ENCODE peak calls at places on chromosomes 6 and 20, in seven cellular contexts. B is type B pancreatic cell; F is Caco-2; U is H1; V is Peyer's patch; H is stimulated activated CD4-positive, alpha-beta T cell treated with anti-CD3 and anti-CD28 coated beads, Interleukin-4, amount 100 ng/mL, for 4 hours; D is NCI-H1092. W is an unnamed sample.

GRCh38 chr6:129105035-129105434 is 222.1 kb downstream of the LAMA2 start:
- DNase-seq in U (no peak), V (no peak), D (no peak), H (no peak), B (no peak), F (no peak), W (no peak)

GRCh38 chr6:32074996-32075532 is 34.1 kb downstream of the TNXB start:
- DNase-seq in H (no peak), U (no peak), B (no peak), D (no peak), V (no peak), F (no peak), W (no peak)

GRCh38 chr20:51347871-51348270 is 194.6 kb downstream of the NFATC2 start:
- DNase-seq in H (no peak), F (no peak), U (no peak), D (no peak), V (no peak), B (no peak), W (no peak)

GRCh38 chr6:111810321-111811235 is 62.7 kb downstream of the FYN start:
- DNase-seq in D (no peak), U (no peak), V (no peak), F (no peak), B (no peak), H (peak), W (no peak)

GRCh38 chr6:140436023-140436811 is 1061.8 kb upstream of the CITED2 start:
- DNase-seq in B (no peak), D (no peak), U (no peak), H (no peak), F (no peak), V (no peak), W (no peak)

GRCh38 chr20:45924391-45925261 is 9.9 kb upstream of the PCIF1 start:
- DNase-seq in H (no peak), F (no peak), V (no peak), U (no peak), B (no peak), D (no peak), W (peak)

GRCh38 chr6:154757352-154758095 is 24.3 kb downstream of the SCAF8 start:
- DNase-seq in H (no peak), B (no peak), U (no peak), V (no peak), F (no peak), D (no peak), W (no peak)

GRCh38 chr20:38790210-38791053 is 15.1 kb upstream of the PPP1R16B start:
- DNase-seq in V (no peak), B (no peak), H (peak), D (no peak), F (peak), U (no peak), W (peak)

GRCh38 chr6:89048985-89049384 is 31.6 kb upstream of the PNRC1 start:
- DNase-seq in U (no peak), V (no peak), D (no peak), F (no peak), B (no peak), H (no peak), W (peak)

GRCh38 chr6:33696538-33697518 is 14.7 kb downstream of the UQCC2 start:
- DNase-seq in H (no peak), B (no peak), D (peak), F (no peak), U (no peak), V (peak), W (peak)

GRCh38 chr6:125584468-125584939 is 164.9 kb upstream of the HEY2 start:
- DNase-seq in B (no peak), V (no peak), D (no peak), F (peak), H (no peak), U (peak), W (peak)

GRCh38 chr6:3280866-3281465 is 22.2 kb downstream of the PSMG4 start:
- DNase-seq in F (no peak), H (no peak), B (no peak), U (no peak), D (no peak), V (no peak), W (no peak)

GRCh38 chr6:14425805-14426204 is 308.2 kb downstream of the CD83 start:
- DNase-seq in D (no peak), U (no peak), F (no peak), V (no peak), B (no peak), H (no peak), W (no peak)

GRCh38 chr6:79612918-79613317 is 18.2 kb upstream of the SH3BGRL2 start:
- DNase-seq in D (no peak), H (no peak), U (no peak), B (no peak), V (no peak), F (no peak), W (no peak)

GRCh38 chr6:47481806-47482205 is 4.2 kb downstream of the CD2AP start:
- DNase-seq in V (no peak), H (no peak), D (no peak), U (no peak), B (no peak), F (no peak), W (no peak)

GRCh38 chr6:132569170-132569569 is 952 bp upstream of the TAAR6 start:
- DNase-seq in H (no peak), U (no peak), V (no peak), F (no peak), B (no peak), D (no peak), W (no peak)

GRCh38 chr6:23334360-23334759 is 765.0 kb downstream of the HDGFL1 start:
- DNase-seq in H (no peak), B (no peak), V (no peak), D (no peak), F (no peak), U (no peak), W (no peak)

GRCh38 chr6:140854363-140854762 is 1278.4 kb upstream of the GJE1 start:
- DNase-seq in H (no peak), B (no peak), U (no peak), V (no peak), D (no peak), F (no peak), W (no peak)

GRCh38 chr20:40960521-40960956 is 68.1 kb upstream of the TOP1 start:
- DNase-seq in D (no peak), V (peak), F (no peak), B (peak), H (no peak), U (no peak), W (no peak)

GRCh38 chr6:106475280-106475679 is 114.8 kb downstream of the CRYBG1 start:
- DNase-seq in B (no peak), H (no peak), V (no peak), D (no peak), F (no peak), U (no peak), W (no peak)

W was measured in NCI-H446.